ENCODE peak calls at places on chromosomes 4 and X, in seven cellular contexts. Y, O, C, G, N, L and A are unnamed samples.

GRCh38 chr4:26021417-26022345 is 107.7 kb downstream of the SMIM20 start:
- DNase-seq in C (no peak), G (no peak), N (no peak), Y (no peak), O (no peak), L (peak; percentile 63), A (no peak)

GRCh38 chr4:36758779-36759178 is 477.4 kb downstream of the DTHD1 start:
- DNase-seq in C (no peak), O (no peak), N (no peak), L (no peak), Y (no peak), G (no peak), A (no peak)

GRCh38 chrX:11242704-11243103 is 50.5 kb upstream of the AMELX start:
- DNase-seq in Y (no peak), N (no peak), O (no peak), L (no peak), C (no peak), G (no peak), A (no peak)

GRCh38 chrX:107574711-107575110 is 53.6 kb upstream of the PRPS1 start:
- DNase-seq in Y (no peak), C (peak; percentile 14), G (no peak), L (peak; percentile 79), O (no peak), N (no peak), A (no peak)

GRCh38 chrX:16196829-16197228 is 29.5 kb downstream of the MAGEB17 start:
- DNase-seq in C (no peak), L (no peak), Y (no peak), N (no peak), G (no peak), O (no peak), A (no peak)

GRCh38 chr4:36399762-36400353 is 118.4 kb downstream of the DTHD1 start:
- DNase-seq in L (peak; percentile 14), O (peak; percentile 15), G (no peak), C (peak; percentile 7), N (no peak), Y (no peak), A (no peak)

GRCh38 chr4:83679692-83680091 is 143.8 kb downstream of the GPAT3 start:
- DNase-seq in Y (no peak), C (no peak), G (no peak), N (no peak), O (no peak), L (no peak), A (no peak)

GRCh38 chr4:65552071-65552470 is 118.2 kb downstream of the EPHA5 start:
- DNase-seq in N (no peak), O (peak; percentile 5), C (no peak), G (no peak), Y (no peak), L (no peak), A (no peak)

GRCh38 chr4:1630266-1630665 is 53.8 kb downstream of the FAM53A start:
- DNase-seq in G (no peak), C (no peak), O (no peak), L (no peak), N (no peak), Y (no peak), A (no peak)

GRCh38 chr4:139808381-139809206 is 143.0 kb downstream of the MGST2 start:
- DNase-seq in L (no peak), C (no peak), O (peak; percentile 84), G (no peak), N (no peak), Y (no peak), A (no peak)

GRCh38 chrX:22300130-22300529 is 27.4 kb downstream of the CBLL2 start:
- DNase-seq in O (no peak), L (peak; percentile 77), Y (no peak), C (peak; percentile 40), N (no peak), G (peak; percentile 58), A (no peak)

GRCh38 chr4:152072001-152072485 is 311.2 kb upstream of the GATB start:
- DNase-seq in N (no peak), C (no peak), G (no peak), L (peak; percentile 65), Y (no peak), O (no peak), A (no peak)

GRCh38 chrX:51496501-51497291 is at the start of gene NUDT11:
- DNase-seq in O (peak; percentile 89), L (peak; percentile 88), N (peak; percentile 54), G (peak; percentile 61), Y (peak; percentile 38), C (peak; percentile 80), A (peak; percentile 75)

GRCh38 chr4:136741468-136741867 is 790.8 kb downstream of the PCDH18 start:
- DNase-seq in N (no peak), O (no peak), G (no peak), L (no peak), C (peak; percentile 60), Y (no peak), A (no peak)

GRCh38 chr4:152696764-152697250 is 17.0 kb upstream of the TMEM154 start:
- DNase-seq in G (peak; percentile 34), L (peak; percentile 79), N (no peak), O (no peak), Y (peak; percentile 30), C (peak; percentile 85), A (no peak)

GRCh38 chrX:134898450-134898849 is 92.3 kb upstream of the SMIM10 start:
- DNase-seq in L (peak; percentile 29), O (no peak), Y (no peak), N (no peak), C (peak; percentile 27), G (no peak), A (no peak)

GRCh38 chrX:116246261-116246660 is 75.7 kb downstream of the AGTR2 start:
- DNase-seq in G (peak; percentile 54), Y (no peak), N (no peak), C (peak; percentile 16), O (no peak), L (peak; percentile 40), A (no peak)

GRCh38 chr4:165355900-165356300 is 22.9 kb upstream of the CPE start:
- DNase-seq in N (no peak), C (peak; percentile 58), O (peak; percentile 78), G (peak; percentile 16), Y (no peak), L (peak; percentile 64), A (no peak)

GRCh38 chrX:54029543-54030143 is 14.6 kb downstream of the PHF8 start:
- DNase-seq in G (no peak), N (peak; percentile 56), L (no peak), C (no peak), O (no peak), Y (peak; percentile 80), A (no peak)

GRCh38 chrX:30804462-30804861 is 84.6 kb downstream of the TAB3 start:
- DNase-seq in C (no peak), Y (no peak), G (no peak), L (no peak), N (no peak), O (no peak), A (no peak)

GRCh38 chr4:127586922-127587571 is 45.7 kb upstream of the INTU start:
- DNase-seq in N (no peak), G (peak; percentile 44), L (peak; percentile 53), Y (no peak), O (peak; percentile 67), C (peak; percentile 51), A (no peak)

GRCh38 chr4:128847074-128847724 is 37.7 kb downstream of the JADE1 start:
- DNase-seq in O (no peak), C (peak; percentile 27), N (peak; percentile 53), Y (no peak), L (peak; percentile 24), G (no peak), A (peak; percentile 81)

GRCh38 chr4:130896920-130897319 is 1801.0 kb downstream of the C4orf33 start:
- DNase-seq in N (no peak), L (no peak), G (no peak), Y (no peak), C (no peak), O (no peak), A (no peak)

GRCh38 chr4:173217075-173217474 is 48.5 kb downstream of the GALNT7 start:
- DNase-seq in G (no peak), L (no peak), O (no peak), N (no peak), C (no peak), Y (no peak), A (no peak)

GRCh38 chr4:17552427-17552826 is 24.6 kb upstream of the LAP3 start:
- DNase-seq in O (peak; percentile 21), L (no peak), C (no peak), Y (no peak), N (no peak), G (no peak), A (no peak)

DNA sequence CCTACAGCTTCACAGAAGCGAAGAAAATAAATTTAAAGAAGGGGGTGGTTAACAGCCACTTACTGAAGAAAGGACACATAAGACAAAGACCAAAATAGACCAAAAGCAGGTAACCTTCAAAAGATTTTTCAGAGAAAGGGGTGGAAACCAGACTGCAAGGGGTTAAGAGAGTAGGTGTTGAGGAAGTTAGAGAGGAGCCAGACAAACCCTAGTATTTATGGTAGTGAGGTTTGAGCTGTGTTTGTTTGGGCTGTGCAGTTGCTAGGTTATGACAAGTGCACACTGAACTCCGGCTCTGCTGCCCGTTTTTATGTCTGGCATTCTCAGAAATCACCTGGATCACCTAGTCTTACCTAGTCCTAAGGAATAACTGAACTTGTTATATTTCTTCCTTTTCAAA is 22.8 kb upstream of the G3BP2 start:
- DNase-seq in O (no peak), Y (no peak), N (no peak), L (no peak), G (no peak), C (no peak), A (no peak)
- H3K27ac ChIP-seq in O (no peak overlapping the region), Y (no peak overlapping the region), N (no peak overlapping the region), L (no peak overlapping the region), G (no peak overlapping the region), C (no peak overlapping the region), A (no peak overlapping the region)

GRCh38 chrX:24646745-24647182 is 383 bp downstream of the PCYT1B start:
- DNase-seq in O (peak; percentile 93), N (no peak), G (no peak), C (peak; percentile 30), L (peak; percentile 13), Y (no peak), A (no peak)
- H3K4me3 ChIP-seq in O (peak overlapping the region; percentile 50), N (peak overlapping the region; percentile 31), G (no peak overlapping the region), C (peak overlapping the region; percentile 43), L (peak overlapping the region; percentile 53), Y (peak overlapping the region; percentile 27), A (peak overlapping the region; percentile 11)

DNA sequence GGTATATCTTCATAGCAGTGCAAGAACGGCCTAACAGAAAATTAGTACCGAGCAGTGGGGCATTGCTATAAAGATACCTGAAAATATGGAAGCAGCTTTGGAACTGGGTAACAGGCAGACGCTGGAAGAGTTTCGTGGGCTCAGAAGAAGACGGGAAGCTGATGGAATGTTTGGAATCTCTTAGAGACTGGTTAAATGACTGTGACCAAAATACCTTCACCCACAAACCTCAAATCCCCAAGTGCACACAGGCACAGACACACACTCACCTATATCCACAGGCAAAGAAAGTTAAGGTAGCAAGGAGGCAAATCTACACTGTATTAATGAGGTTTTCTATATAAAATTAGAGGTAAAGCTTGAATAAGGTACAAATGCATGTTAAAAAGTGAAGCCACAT is 14.6 kb upstream of the SPRY1 start:
- DNase-seq in O (no peak), Y (no peak), L (no peak), G (no peak), C (no peak), N (no peak), A (no peak)
- H3K4me1 ChIP-seq in O (peaks cover 19% of the 10 kb centered on the region), Y (no peaks in the 10 kb centered on the region), L (peaks cover 6% of the 10 kb centered on the region), G (peaks cover 3% of the 10 kb centered on the region), C (no peaks in the 10 kb centered on the region), N (no peaks in the 10 kb centered on the region), A (no peaks in the 10 kb centered on the region)

DNA sequence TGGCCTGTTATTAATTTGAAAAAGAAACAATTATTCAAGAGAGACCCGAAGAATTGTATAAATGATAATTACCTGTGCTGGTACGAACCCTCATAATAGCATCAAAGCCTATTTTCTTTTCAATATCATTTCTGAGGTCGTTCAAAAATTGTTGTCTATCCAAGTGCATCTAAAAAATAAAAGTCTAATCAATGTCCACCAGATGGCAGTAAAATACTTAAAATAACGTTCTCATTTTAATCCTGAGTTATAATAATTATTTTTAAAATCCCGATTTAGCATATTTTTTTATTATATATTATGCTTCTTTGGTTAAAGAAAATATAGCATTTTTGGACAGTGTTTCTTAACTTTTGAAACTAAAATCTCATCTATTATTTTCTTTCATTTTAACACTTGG is 55.7 kb downstream of the METTL14 start:
- DNase-seq in N (no peak), G (no peak), Y (no peak), O (peak; percentile 42), C (peak; percentile 45), L (peak; percentile 74), A (no peak)
- H3K27ac ChIP-seq in N (no peak overlapping the region), G (no peak overlapping the region), Y (peak overlapping the region; percentile 64), O (no peak overlapping the region), C (no peak overlapping the region), L (peak overlapping the region; percentile 50), A (peak overlapping the region; percentile 18)